ENCODE peak calls at places on chromosomes 13 and 19, in eight cellular contexts. O is HL-60; F is upper lobe of right lung; E is cardiac muscle cell; P is foreskin fibroblast; K is choroid plexus epithelial cell; I is CD8-positive, alpha-beta T cell; W is fibroblast of mammary gland. R is an unnamed sample.

GRCh38 chr19:5793188-5793587 is 2.2 kb upstream of the DUS3L start:
- DNase-seq in I (no peak), O (no peak), K (no peak), F (no peak), P (no peak), W (no peak), E (no peak), R (no peak)

GRCh38 chr13:25372275-25373081 is 704 bp downstream of the ATP8A2 start:
- DNase-seq in O (no peak), K (no peak), P (peak), F (no peak), I (no peak), W (no peak), E (peak), R (peak)

GRCh38 chr13:48818495-48818961 is 157.2 kb upstream of the FNDC3A start:
- DNase-seq in O (no peak), P (peak), I (no peak), W (peak), F (no peak), E (no peak), K (peak), R (peak)

GRCh38 chr13:48624858-48625257 is 28.9 kb upstream of the CYSLTR2 start:
- DNase-seq in W (peak), O (peak), K (peak), E (no peak), F (no peak), I (no peak), P (peak), R (no peak)

GRCh38 chr19:34732548-34733255 is 1.3 kb upstream of the ZNF181 start:
- DNase-seq in F (no peak), P (no peak), E (no peak), O (no peak), W (no peak), K (no peak), I (no peak), R (no peak)

GRCh38 chr13:44334751-44335150 is 38.9 kb upstream of the SERP2 start:
- DNase-seq in K (no peak), F (no peak), I (no peak), P (no peak), O (no peak), E (peak), W (no peak), R (no peak)

GRCh38 chr19:19661675-19662251 is 1.7 kb downstream of the ATP13A1 start:
- DNase-seq in F (no peak), P (peak), E (no peak), I (no peak), W (no peak), O (peak), K (no peak), R (no peak)

GRCh38 chr19:38506375-38506722 is 72.9 kb downstream of the RYR1 start:
- DNase-seq in I (no peak), W (no peak), F (no peak), E (no peak), K (no peak), O (no peak), P (no peak), R (no peak)

GRCh38 chr19:12782424-12783225 is 7.3 kb upstream of the HOOK2 start:
- DNase-seq in W (peak), E (peak), P (peak), I (peak), K (peak), O (peak), F (peak), R (peak)

GRCh38 chr13:34037636-34038325 is 219.8 kb downstream of the RFC3 start:
- DNase-seq in P (peak), O (no peak), F (no peak), I (no peak), W (peak), K (no peak), E (no peak), R (no peak)

GRCh38 chr13:95676100-95676774 is 702 bp upstream of the DNAJC3 start:
- DNase-seq in F (peak), K (peak), O (peak), I (no peak), W (peak), E (no peak), P (peak), R (no peak)

GRCh38 chr19:50496189-50497029 is 14.6 kb downstream of the JOSD2 start:
- DNase-seq in K (no peak), E (peak), F (peak), I (no peak), W (no peak), P (no peak), O (no peak), R (peak)

GRCh38 chr19:29779921-29780320 is 31.9 kb upstream of the CCNE1 start:
- DNase-seq in W (no peak), I (no peak), K (no peak), F (no peak), P (no peak), O (no peak), E (peak), R (no peak)

GRCh38 chr19:2424686-2425621 is 2.4 kb downstream of the TIMM13 start:
- DNase-seq in K (peak), I (no peak), W (peak), O (peak), E (peak), P (peak), F (peak), R (peak)

GRCh38 chr13:34886476-34886875 is 55.6 kb upstream of the NBEA start:
- DNase-seq in O (no peak), E (no peak), I (no peak), P (no peak), K (no peak), F (no peak), W (no peak), R (no peak)

GRCh38 chr13:76677047-76677446 is 209.2 kb downstream of the KCTD12 start:
- DNase-seq in E (no peak), W (peak), O (no peak), F (no peak), K (peak), I (no peak), P (peak), R (peak)

GRCh38 chr13:40665754-40666057 is 735 bp downstream of the FOXO1 start:
- DNase-seq in O (no peak), F (no peak), P (no peak), E (no peak), K (peak), I (peak), W (no peak), R (peak)

GRCh38 chr19:39746836-39747529 is 9.2 kb upstream of the CLC start:
- DNase-seq in K (no peak), I (no peak), E (no peak), F (no peak), W (no peak), O (no peak), P (no peak), R (no peak)

GRCh38 chr13:26515721-26516120 is 41.8 kb upstream of the WASF3 start:
- DNase-seq in F (no peak), E (no peak), I (no peak), W (no peak), K (no peak), P (no peak), O (no peak), R (no peak)

GRCh38 chr19:33618884-33619283 is 2.9 kb upstream of the CHST8 start:
- DNase-seq in E (no peak), O (no peak), K (no peak), P (no peak), F (peak), W (no peak), I (no peak), R (no peak)

GRCh38 chr19:38686530-38686888 is 39.1 kb downstream of the ACTN4 start:
- DNase-seq in F (no peak), P (no peak), O (no peak), I (no peak), W (no peak), E (no peak), K (no peak), R (no peak)

GRCh38 chr13:53778937-53779336 is 750.3 kb downstream of the OLFM4 start:
- DNase-seq in E (peak), O (no peak), W (no peak), P (no peak), I (no peak), F (no peak), K (no peak), R (no peak)
- TF ChIP-seq CTCF in E (no peak), O (no peak), W (no peak), P (no peak), I (no peak), F (no peak), K (no peak), R (no peak)

DNA sequence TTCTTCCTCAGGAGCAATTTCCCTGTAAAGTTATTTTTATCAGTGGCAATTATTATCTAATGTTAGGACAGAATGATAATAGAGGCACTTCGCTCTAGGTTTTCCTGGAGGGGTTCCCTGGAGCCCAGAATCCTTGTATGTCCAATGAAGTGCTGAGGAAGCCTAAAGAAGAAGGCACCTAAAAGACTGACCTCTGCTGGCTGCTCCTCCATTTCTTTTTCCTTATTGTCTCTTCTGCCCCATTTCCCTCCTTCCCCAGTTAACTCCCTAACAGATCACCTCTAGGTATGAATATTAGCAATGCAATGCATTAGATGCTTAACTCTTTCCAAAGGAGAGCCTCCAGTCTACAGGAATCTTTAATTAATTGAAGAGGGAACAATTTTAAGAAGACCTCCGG is 985.4 kb downstream of the DIAPH3 start:
- DNase-seq in P (no peak), O (no peak), I (no peak), E (peak), K (peak), W (peak), F (no peak), R (no peak)
- TF ChIP-seq CTCF in P (peak), O (no peak), I (no peak), E (peak), K (peak), W (peak), F (no peak), R (no peak)

GRCh38 chr13:45518525-45519235 is 53.9 kb downstream of the COG3 start:
- DNase-seq in I (no peak), P (peak), K (peak), F (no peak), W (peak), O (no peak), E (no peak), R (no peak)

GRCh38 chr13:45521292-45521691 is 56.6 kb downstream of the COG3 start:
- DNase-seq in F (no peak), P (peak), W (peak), I (no peak), E (peak), K (peak), O (no peak), R (no peak)

GRCh38 chr13:45516757-45517156 is 52.0 kb downstream of the COG3 start:
- DNase-seq in I (no peak), P (no peak), F (no peak), O (no peak), W (no peak), K (no peak), E (no peak), R (no peak)

GRCh38 chr13:45522571-45522970 is 57.8 kb downstream of the COG3 start:
- DNase-seq in K (peak), F (no peak), P (peak), E (no peak), W (no peak), O (no peak), I (no peak), R (no peak)

GRCh38 chr13:45519473-45519872 is 54.7 kb downstream of the COG3 start:
- DNase-seq in F (no peak), E (no peak), O (no peak), I (no peak), P (no peak), W (no peak), K (no peak), R (no peak)
- TF ChIP-seq CTCF in F (no peak), E (no peak), O (no peak), I (no peak), P (no peak), W (no peak), K (no peak), R (no peak)

DNA sequence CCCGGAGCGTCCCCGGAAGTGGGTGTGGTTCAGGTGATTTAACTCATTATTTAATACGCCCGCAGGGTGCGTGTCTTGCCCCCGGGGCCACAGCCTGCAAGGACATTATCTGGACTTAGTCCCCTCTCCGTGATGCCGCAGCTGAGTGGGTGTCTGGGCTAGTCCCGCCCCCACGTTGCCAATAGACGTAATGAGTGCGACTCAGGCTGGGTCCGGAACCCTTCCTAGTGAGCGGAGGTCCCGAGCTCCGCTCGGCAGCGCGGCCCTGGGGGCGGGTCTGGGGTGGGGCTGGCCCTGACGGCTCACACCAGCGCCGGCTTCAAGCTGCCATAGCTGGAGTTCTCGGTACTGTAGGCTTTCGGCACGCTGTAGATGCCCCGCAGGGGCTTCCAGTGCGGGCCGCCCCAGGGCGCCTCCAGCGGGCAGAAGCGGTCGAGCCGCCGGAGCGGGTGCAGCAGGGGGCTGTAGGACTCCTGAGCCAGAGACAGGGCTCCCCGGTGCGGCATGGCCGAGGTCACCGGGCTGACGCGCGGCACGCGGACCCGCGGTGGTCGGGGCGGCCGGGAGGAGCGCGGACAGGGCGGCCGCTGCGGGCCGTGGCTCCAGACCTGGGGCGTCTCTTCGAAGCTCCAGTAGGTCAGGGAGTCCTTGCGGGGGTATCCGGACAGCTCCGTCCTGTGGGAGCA is 918 bp upstream of the LHB start:
- DNase-seq in E (peak), P (peak), I (peak), F (peak), W (peak), K (peak), O (no peak), R (peak)
- TF ChIP-seq CTCF in E (peak), P (peak), I (peak), F (peak), W (peak), K (peak), O (peak), R (peak)

GRCh38 chr13:29255567-29255966 is 339.9 kb downstream of the SLC7A1 start:
- DNase-seq in O (no peak), K (no peak), P (no peak), W (no peak), E (no peak), I (no peak), F (no peak), R (no peak)

GRCh38 chr13:29260684-29261083 is 334.8 kb downstream of the SLC7A1 start:
- DNase-seq in W (no peak), O (no peak), P (no peak), F (no peak), K (peak), E (peak), I (no peak), R (no peak)

DNA sequence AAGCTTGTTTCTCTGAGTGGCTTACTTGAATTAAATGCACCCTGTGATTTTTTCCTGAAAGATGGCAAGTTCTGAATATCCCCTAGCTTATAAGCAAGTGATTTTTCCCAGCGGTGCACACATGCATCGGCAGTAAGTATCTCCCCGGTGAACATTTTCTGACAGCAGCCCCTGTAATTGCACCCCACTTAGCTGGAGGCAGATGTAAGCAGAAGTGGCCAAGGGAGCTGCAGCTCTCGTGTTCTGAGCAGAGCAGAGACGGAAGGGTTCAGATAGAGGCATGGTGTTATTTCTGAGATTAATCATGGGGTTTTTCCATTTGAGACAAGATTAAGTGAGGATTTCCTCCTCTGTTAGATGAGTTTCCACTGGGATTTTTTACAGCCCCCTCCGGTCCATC is 340.5 kb downstream of the SLC7A1 start:
- DNase-seq in E (peak), I (no peak), P (no peak), O (no peak), F (no peak), K (no peak), W (no peak), R (no peak)
- TF ChIP-seq CTCF in E (no peak), I (no peak), P (no peak), O (no peak), F (no peak), K (no peak), W (no peak), R (no peak)

GRCh38 chr19:18202759-18203407 is 959 bp downstream of the RAB3A start:
- DNase-seq in W (peak), E (peak), O (peak), K (no peak), I (peak), P (peak), F (peak), R (peak)

GRCh38 chr19:18204394-18205179 is 745 bp upstream of the RAB3A start:
- DNase-seq in K (no peak), I (no peak), O (no peak), F (no peak), E (peak), W (peak), P (no peak), R (peak)

GRCh38 chr19:18203408-18203862 is 407 bp downstream of the RAB3A start:
- DNase-seq in E (no peak), F (peak), W (no peak), I (no peak), K (no peak), P (peak), O (peak), R (no peak)

GRCh38 chr19:18205180-18205915 is 1.5 kb upstream of the RAB3A start:
- DNase-seq in E (peak), P (peak), I (peak), O (no peak), W (peak), K (peak), F (peak), R (peak)

GRCh38 chr19:18203863-18204393 is at the start of gene RAB3A:
- DNase-seq in W (peak), P (peak), F (peak), E (peak), O (peak), K (peak), I (peak), R (peak)
- TF ChIP-seq CTCF in W (no peak), P (no peak), F (no peak), E (no peak), O (no peak), K (no peak), I (no peak), R (no peak)

R was measured in glutamatergic neuron.